ENCODE peak calls at places on chromosomes 2 and 18, in five cellular contexts. One of them, this sample, is unnamed.

GRCh38 chr18:35923939-35924338 is 48.5 kb upstream of the RMP24 start:
- DNase-seq in HepG2: no peak
- DNase-seq in A549: no peak
- DNase-seq in K562: no peak
- DNase-seq in HL-60: no peak
- DNase-seq in this sample: no peak

GRCh38 chr2:79996709-79997108 is 307.8 kb downstream of the LRRTM1 start:
- DNase-seq in HepG2: no peak
- DNase-seq in A549: no peak
- DNase-seq in K562: no peak
- DNase-seq in HL-60: no peak
- DNase-seq in this sample: no peak

GRCh38 chr2:9473308-9473984 is 905 bp upstream of the IAH1 start:
- DNase-seq in HL-60: no peak
- DNase-seq in A549: peak; percentile 52
- DNase-seq in K562: no peak
- DNase-seq in HepG2: peak; percentile 41
- DNase-seq in this sample: no peak

GRCh38 chr2:141384676-141385075 is 746.1 kb downstream of the LRP1B start:
- DNase-seq in K562: no peak
- DNase-seq in A549: peak; percentile 37
- DNase-seq in HepG2: no peak
- DNase-seq in HL-60: no peak
- DNase-seq in this sample: no peak

GRCh38 chr2:220850116-220850515 is 722.0 kb downstream of the EPHA4 start:
- DNase-seq in HL-60: no peak
- DNase-seq in HepG2: no peak
- DNase-seq in A549: no peak
- DNase-seq in K562: no peak
- DNase-seq in this sample: no peak

GRCh38 chr2:1431886-1432400 is 18.7 kb downstream of the TPO start:
- DNase-seq in HepG2: no peak
- DNase-seq in A549: no peak
- DNase-seq in HL-60: no peak
- DNase-seq in K562: no peak
- DNase-seq in this sample: no peak

GRCh38 chr2:50346586-50347351 is 685.2 kb downstream of the NRXN1 start:
- DNase-seq in A549: no peak
- DNase-seq in K562: no peak
- DNase-seq in HepG2: no peak
- DNase-seq in HL-60: no peak
- DNase-seq in this sample: no peak

GRCh38 chr2:101151141-101151858 is at the start of gene TBC1D8:
- DNase-seq in HL-60: peak; percentile 76
- DNase-seq in A549: peak; percentile 82
- DNase-seq in HepG2: peak; percentile 84
- DNase-seq in K562: peak; percentile 97
- DNase-seq in this sample: no peak

GRCh38 chr18:55455938-55456337 is 132.1 kb downstream of the TCF4 start:
- DNase-seq in HL-60: no peak
- DNase-seq in HepG2: no peak
- DNase-seq in A549: no peak
- DNase-seq in K562: no peak
- DNase-seq in this sample: no peak

GRCh38 chr18:76377359-76377756 is 117.7 kb downstream of the ZNF516 start:
- DNase-seq in HL-60: no peak
- DNase-seq in HepG2: no peak
- DNase-seq in A549: no peak
- DNase-seq in K562: no peak
- DNase-seq in this sample: no peak

GRCh38 chr2:1780693-1781092 is 36.4 kb upstream of the PXDN start:
- DNase-seq in K562: no peak
- DNase-seq in HL-60: no peak
- DNase-seq in HepG2: no peak
- DNase-seq in A549: no peak
- DNase-seq in this sample: no peak

GRCh38 chr18:62655520-62656219 is 59.7 kb upstream of the PHLPP1 start:
- DNase-seq in K562: no peak
- DNase-seq in HL-60: no peak
- DNase-seq in HepG2: no peak
- DNase-seq in A549: no peak
- DNase-seq in this sample: no peak

GRCh38 chr2:226701052-226701451 is 98.6 kb downstream of the IRS1 start:
- DNase-seq in A549: no peak
- DNase-seq in K562: no peak
- DNase-seq in HepG2: no peak
- DNase-seq in HL-60: peak; percentile 85
- DNase-seq in this sample: no peak

GRCh38 chr2:10584843-10585475 is 104.8 kb downstream of the NOL10 start:
- DNase-seq in K562: no peak
- DNase-seq in HepG2: peak; percentile 58
- DNase-seq in HL-60: no peak
- DNase-seq in A549: peak; percentile 90
- DNase-seq in this sample: no peak

GRCh38 chr2:118699816-118700215 is 147.6 kb downstream of the EN1 start:
- DNase-seq in HL-60: no peak
- DNase-seq in K562: no peak
- DNase-seq in A549: no peak
- DNase-seq in HepG2: no peak
- DNase-seq in this sample: no peak

GRCh38 chr2:22375094-22375493 is 1009.9 kb upstream of the KLHL29 start:
- DNase-seq in HL-60: no peak
- DNase-seq in K562: no peak
- DNase-seq in A549: peak; percentile 3
- DNase-seq in HepG2: no peak
- DNase-seq in this sample: no peak

GRCh38 chr2:170739507-170740046 is 24.4 kb downstream of the SP5 start:
- DNase-seq in K562: no peak
- DNase-seq in A549: no peak
- DNase-seq in HepG2: no peak
- DNase-seq in HL-60: no peak
- DNase-seq in this sample: no peak

GRCh38 chr2:217839750-217840107 is 163.1 kb downstream of the TNS1 start:
- DNase-seq in HepG2: no peak
- DNase-seq in A549: no peak
- DNase-seq in K562: no peak
- DNase-seq in HL-60: no peak
- DNase-seq in this sample: no peak

GRCh38 chr18:8659609-8660242 is 45.6 kb upstream of the MTCL1 start:
- DNase-seq in HL-60: no peak
- DNase-seq in HepG2: no peak
- DNase-seq in K562: no peak
- DNase-seq in A549: no peak
- DNase-seq in this sample: no peak

GRCh38 chr18:54163458-54163857 is 61.0 kb downstream of the MBD2 start:
- DNase-seq in HepG2: no peak
- DNase-seq in A549: no peak
- DNase-seq in K562: no peak
- DNase-seq in HL-60: no peak
- DNase-seq in this sample: no peak

GRCh38 chr2:138787053-138787666 is 7.0 kb upstream of the NXPH2 start:
- DNase-seq in K562: no peak
- DNase-seq in HL-60: no peak
- DNase-seq in HepG2: peak; percentile 44
- DNase-seq in A549: peak; percentile 25
- DNase-seq in this sample: peak; percentile 18

GRCh38 chr2:127631997-127632581 is 13.9 kb upstream of the GPR17 start:
- DNase-seq in HL-60: no peak
- DNase-seq in HepG2: no peak
- DNase-seq in A549: no peak
- DNase-seq in K562: no peak
- DNase-seq in this sample: no peak

GRCh38 chr2:132448771-132449170 is 32.2 kb downstream of the GPR39 start:
- DNase-seq in HL-60: peak; percentile 3
- DNase-seq in K562: no peak
- DNase-seq in HepG2: no peak
- DNase-seq in A549: peak; percentile 41
- DNase-seq in this sample: peak; percentile 13

GRCh38 chr18:57210711-57211411 is 64.0 kb downstream of the BOD1L2 start:
- DNase-seq in K562: no peak
- DNase-seq in A549: peak; percentile 30
- DNase-seq in HL-60: no peak
- DNase-seq in HepG2: peak; percentile 9
- DNase-seq in this sample: no peak

GRCh38 chr18:10057808-10058791 is 144.3 kb downstream of the VAPA start:
- DNase-seq in HL-60: peak; percentile 18
- DNase-seq in A549: peak; percentile 2
- DNase-seq in K562: no peak
- DNase-seq in HepG2: no peak
- DNase-seq in this sample: no peak

GRCh38 chr2:207847807-207848544 is 78.3 kb upstream of the FZD5 start:
- DNase-seq in K562: no peak
- DNase-seq in A549: peak; percentile 45
- DNase-seq in HL-60: no peak
- DNase-seq in HepG2: peak; percentile 99
- DNase-seq in this sample: no peak

GRCh38 chr2:230796280-230796862 is 68.4 kb upstream of the ITM2C start:
- DNase-seq in HepG2: no peak
- DNase-seq in HL-60: no peak
- DNase-seq in A549: no peak
- DNase-seq in K562: no peak
- DNase-seq in this sample: no peak

GRCh38 chr2:120132691-120133090 is 90.5 kb downstream of the TMEM185B start:
- DNase-seq in K562: no peak
- DNase-seq in A549: no peak
- DNase-seq in HL-60: no peak
- DNase-seq in HepG2: no peak
- DNase-seq in this sample: no peak
- H3K27ac ChIP-seq in K562: no peak overlapping the region
- H3K27ac ChIP-seq in A549: no peak overlapping the region
- H3K27ac ChIP-seq in HL-60: no peak overlapping the region
- H3K27ac ChIP-seq in HepG2: no peak overlapping the region
- H3K27ac ChIP-seq in this sample: no peak overlapping the region

GRCh38 chr2:239944706-239945551 is 80.2 kb downstream of the NDUFA10 start:
- DNase-seq in K562: no peak
- DNase-seq in A549: no peak
- DNase-seq in HL-60: peak; percentile 87
- DNase-seq in HepG2: no peak
- DNase-seq in this sample: no peak
- TF ChIP-seq REST in K562: no peak
- TF ChIP-seq REST in A549: no peak
- TF ChIP-seq REST in HL-60: no peak
- TF ChIP-seq REST in HepG2: no peak
- TF ChIP-seq REST in this sample: no peak

GRCh38 chr2:28101123-28101522 is 210.6 kb downstream of the BABAM2 start:
- DNase-seq in HepG2: no peak
- DNase-seq in K562: no peak
- DNase-seq in A549: no peak
- DNase-seq in HL-60: no peak
- DNase-seq in this sample: no peak

GRCh38 chr2:28101892-28102291 is 211.4 kb downstream of the BABAM2 start:
- DNase-seq in HepG2: no peak
- DNase-seq in K562: no peak
- DNase-seq in HL-60: no peak
- DNase-seq in A549: no peak
- DNase-seq in this sample: no peak

GRCh38 chr2:28102455-28102874 is 211.9 kb downstream of the BABAM2 start:
- DNase-seq in K562: no peak
- DNase-seq in HL-60: no peak
- DNase-seq in HepG2: no peak
- DNase-seq in A549: no peak
- DNase-seq in this sample: no peak

GRCh38 chr2:28108143-28108542 is 217.6 kb downstream of the BABAM2 start:
- DNase-seq in HepG2: no peak
- DNase-seq in K562: no peak
- DNase-seq in HL-60: no peak
- DNase-seq in A549: no peak
- DNase-seq in this sample: no peak

DNA sequence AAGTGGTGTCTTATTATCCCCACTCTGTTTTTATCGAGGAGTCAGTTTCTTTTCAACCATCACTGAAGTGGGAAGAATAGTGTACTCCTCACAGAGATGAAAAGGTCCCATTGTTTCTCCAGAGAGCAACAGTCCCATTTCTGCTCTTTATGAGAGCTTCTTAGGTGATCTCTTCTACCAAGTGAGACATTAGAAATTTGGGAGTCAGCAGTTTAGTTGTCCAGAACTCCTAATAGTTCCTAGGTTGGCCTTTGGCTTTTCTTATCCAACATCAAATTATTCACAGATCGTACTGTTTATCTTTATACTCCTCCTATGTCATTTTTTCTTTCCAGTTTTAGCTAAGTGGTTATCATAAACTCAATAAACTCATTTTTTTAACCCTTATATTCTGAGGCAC is 213.1 kb downstream of the BABAM2 start:
- DNase-seq in K562: no peak
- DNase-seq in HepG2: no peak
- DNase-seq in A549: no peak
- DNase-seq in HL-60: no peak
- DNase-seq in this sample: no peak
- H3K27ac ChIP-seq in K562: no peak overlapping the region
- H3K27ac ChIP-seq in HepG2: no peak overlapping the region
- H3K27ac ChIP-seq in A549: no peak overlapping the region
- H3K27ac ChIP-seq in HL-60: no peak overlapping the region
- H3K27ac ChIP-seq in this sample: no peak overlapping the region

GRCh38 chr2:172225786-172226185 is 123.1 kb upstream of the DLX2 start:
- DNase-seq in K562: no peak
- DNase-seq in HL-60: no peak
- DNase-seq in A549: no peak
- DNase-seq in HepG2: no peak
- DNase-seq in this sample: no peak
- TF ChIP-seq REST in K562: no peak
- TF ChIP-seq REST in HL-60: no peak
- TF ChIP-seq REST in A549: no peak
- TF ChIP-seq REST in HepG2: no peak
- TF ChIP-seq REST in this sample: no peak

DNA sequence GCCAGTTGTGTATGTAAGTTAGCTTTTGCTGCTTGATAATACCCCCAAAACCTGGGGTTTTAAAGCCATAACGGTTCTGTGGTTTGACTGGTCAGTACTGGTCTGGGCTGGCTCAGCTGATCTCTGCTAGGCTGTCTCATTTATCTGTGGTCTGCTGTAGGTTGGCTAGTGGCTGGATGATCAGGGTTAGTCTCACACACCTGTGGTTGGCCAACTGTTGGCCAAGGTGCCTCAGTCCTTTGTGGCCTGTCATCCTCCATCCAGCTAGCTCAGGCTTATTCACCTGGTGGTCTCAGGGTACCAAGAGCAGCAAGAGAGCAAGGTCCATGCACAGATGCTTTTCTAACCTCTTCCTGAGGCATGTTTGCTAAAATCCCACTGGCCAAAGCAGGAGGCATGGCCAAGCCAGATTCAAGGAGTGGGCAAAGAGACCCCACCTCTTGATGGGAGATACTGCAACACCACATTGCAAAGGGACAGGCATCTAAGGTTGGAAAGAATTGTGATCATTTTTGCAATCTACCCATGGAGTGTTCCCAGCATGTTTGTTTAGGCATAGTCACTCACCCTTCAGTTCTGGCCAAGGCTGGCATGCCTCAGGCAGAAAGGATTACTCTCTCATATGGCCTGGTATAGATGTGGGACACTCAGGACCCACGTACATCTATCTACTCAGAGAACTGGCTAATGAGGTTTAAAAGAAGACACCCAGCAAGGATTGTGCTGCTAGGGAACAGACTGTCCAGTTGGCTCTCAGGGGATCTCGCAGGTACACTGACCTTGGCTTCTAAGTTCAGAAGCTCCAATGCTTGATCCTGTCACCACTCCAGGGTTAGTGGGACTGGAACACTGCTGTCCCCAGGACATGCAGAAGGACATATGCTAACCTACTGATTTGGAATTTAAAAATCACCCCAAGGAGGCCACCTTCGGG is 183.5 kb downstream of the KLHL29 start:
- DNase-seq in K562: no peak
- DNase-seq in HL-60: no peak
- DNase-seq in A549: no peak
- DNase-seq in HepG2: no peak
- DNase-seq in this sample: no peak
- H3K27ac ChIP-seq in K562: no peak overlapping the region
- H3K27ac ChIP-seq in HL-60: no peak overlapping the region
- H3K27ac ChIP-seq in A549: no peak overlapping the region
- H3K27ac ChIP-seq in HepG2: no peak overlapping the region
- H3K27ac ChIP-seq in this sample: no peak overlapping the region

This sample was measured in Panc1.